ENCODE peak calls at places on chromosomes 3 and 15, in seven cellular contexts. One of them, this sample, is unnamed.

GRCh38 chr3:179760944-179761343 is 108.1 kb downstream of the USP13 start:
- DNase-seq in NCI-H2081: no peak
- DNase-seq in activated T-helper 9 cell treated with anti-CD3 and anti-CD28 coated beads, Interleukin-2, amount 50 U/mL, for 16 hours: no peak
- DNase-seq in left lobe of liver: no peak
- DNase-seq in activated CD4-positive, CD25-positive, alpha-beta regulatory T cell: no peak
- DNase-seq in left ventricle myocardium inferior: no peak
- DNase-seq in GM04504: no peak
- DNase-seq in this sample: no peak

GRCh38 chr3:50267280-50267913 is 1.6 kb upstream of the SEMA3B start:
- DNase-seq in NCI-H2081: no peak
- DNase-seq in activated T-helper 9 cell treated with anti-CD3 and anti-CD28 coated beads, Interleukin-2, amount 50 U/mL, for 16 hours: no peak
- DNase-seq in left lobe of liver: peak
- DNase-seq in activated CD4-positive, CD25-positive, alpha-beta regulatory T cell: no peak
- DNase-seq in GM04504: no peak
- DNase-seq in left ventricle myocardium inferior: peak
- DNase-seq in this sample: peak

GRCh38 chr3:184261270-184262165 is at the start of gene CAMK2N2:
- DNase-seq in NCI-H2081: peak
- DNase-seq in GM04504: no peak
- DNase-seq in activated T-helper 9 cell treated with anti-CD3 and anti-CD28 coated beads, Interleukin-2, amount 50 U/mL, for 16 hours: peak
- DNase-seq in left ventricle myocardium inferior: peak
- DNase-seq in left lobe of liver: peak
- DNase-seq in activated CD4-positive, CD25-positive, alpha-beta regulatory T cell: no peak
- DNase-seq in this sample: peak

GRCh38 chr15:66770518-66771350 is 68.7 kb downstream of the SMAD6 start:
- DNase-seq in NCI-H2081: no peak
- DNase-seq in activated CD4-positive, CD25-positive, alpha-beta regulatory T cell: no peak
- DNase-seq in activated T-helper 9 cell treated with anti-CD3 and anti-CD28 coated beads, Interleukin-2, amount 50 U/mL, for 16 hours: no peak
- DNase-seq in GM04504: no peak
- DNase-seq in left lobe of liver: no peak
- DNase-seq in left ventricle myocardium inferior: no peak
- DNase-seq in this sample: no peak

GRCh38 chr15:82312611-82313349 is 36.5 kb downstream of the GOLGA6L10 start:
- DNase-seq in GM04504: peak
- DNase-seq in activated T-helper 9 cell treated with anti-CD3 and anti-CD28 coated beads, Interleukin-2, amount 50 U/mL, for 16 hours: no peak
- DNase-seq in activated CD4-positive, CD25-positive, alpha-beta regulatory T cell: no peak
- DNase-seq in left ventricle myocardium inferior: no peak
- DNase-seq in NCI-H2081: no peak
- DNase-seq in left lobe of liver: peak
- DNase-seq in this sample: no peak

GRCh38 chr3:147361671-147362420 is 44.5 kb downstream of the ZIC4 start:
- DNase-seq in NCI-H2081: no peak
- DNase-seq in activated T-helper 9 cell treated with anti-CD3 and anti-CD28 coated beads, Interleukin-2, amount 50 U/mL, for 16 hours: no peak
- DNase-seq in left ventricle myocardium inferior: no peak
- DNase-seq in activated CD4-positive, CD25-positive, alpha-beta regulatory T cell: peak
- DNase-seq in GM04504: no peak
- DNase-seq in left lobe of liver: no peak
- DNase-seq in this sample: peak

GRCh38 chr15:39584662-39585393 is 3.9 kb downstream of the THBS1 start:
- DNase-seq in activated T-helper 9 cell treated with anti-CD3 and anti-CD28 coated beads, Interleukin-2, amount 50 U/mL, for 16 hours: no peak
- DNase-seq in activated CD4-positive, CD25-positive, alpha-beta regulatory T cell: no peak
- DNase-seq in left ventricle myocardium inferior: no peak
- DNase-seq in NCI-H2081: no peak
- DNase-seq in left lobe of liver: no peak
- DNase-seq in GM04504: peak
- DNase-seq in this sample: no peak

GRCh38 chr3:123341871-123342630 is 106.8 kb downstream of the ADCY5 start:
- DNase-seq in activated CD4-positive, CD25-positive, alpha-beta regulatory T cell: no peak
- DNase-seq in left ventricle myocardium inferior: peak
- DNase-seq in left lobe of liver: no peak
- DNase-seq in activated T-helper 9 cell treated with anti-CD3 and anti-CD28 coated beads, Interleukin-2, amount 50 U/mL, for 16 hours: no peak
- DNase-seq in NCI-H2081: no peak
- DNase-seq in GM04504: no peak
- DNase-seq in this sample: no peak

GRCh38 chr3:155110021-155110420 is 29.9 kb downstream of the MME start:
- DNase-seq in activated T-helper 9 cell treated with anti-CD3 and anti-CD28 coated beads, Interleukin-2, amount 50 U/mL, for 16 hours: no peak
- DNase-seq in left lobe of liver: no peak
- DNase-seq in activated CD4-positive, CD25-positive, alpha-beta regulatory T cell: no peak
- DNase-seq in NCI-H2081: no peak
- DNase-seq in GM04504: no peak
- DNase-seq in left ventricle myocardium inferior: no peak
- DNase-seq in this sample: no peak

GRCh38 chr3:140736863-140737460 is 59.1 kb downstream of the TRIM42 start:
- DNase-seq in activated T-helper 9 cell treated with anti-CD3 and anti-CD28 coated beads, Interleukin-2, amount 50 U/mL, for 16 hours: no peak
- DNase-seq in left lobe of liver: peak
- DNase-seq in NCI-H2081: peak
- DNase-seq in GM04504: no peak
- DNase-seq in left ventricle myocardium inferior: peak
- DNase-seq in activated CD4-positive, CD25-positive, alpha-beta regulatory T cell: no peak
- DNase-seq in this sample: peak

GRCh38 chr3:159126261-159127020 is 324.6 kb downstream of the MFSD1 start:
- DNase-seq in GM04504: peak
- DNase-seq in NCI-H2081: no peak
- DNase-seq in left lobe of liver: no peak
- DNase-seq in left ventricle myocardium inferior: no peak
- DNase-seq in activated CD4-positive, CD25-positive, alpha-beta regulatory T cell: no peak
- DNase-seq in activated T-helper 9 cell treated with anti-CD3 and anti-CD28 coated beads, Interleukin-2, amount 50 U/mL, for 16 hours: no peak
- DNase-seq in this sample: no peak

GRCh38 chr3:146184616-146185015 is 23.6 kb upstream of the PLOD2 start:
- DNase-seq in activated CD4-positive, CD25-positive, alpha-beta regulatory T cell: no peak
- DNase-seq in left lobe of liver: no peak
- DNase-seq in left ventricle myocardium inferior: no peak
- DNase-seq in GM04504: no peak
- DNase-seq in activated T-helper 9 cell treated with anti-CD3 and anti-CD28 coated beads, Interleukin-2, amount 50 U/mL, for 16 hours: no peak
- DNase-seq in NCI-H2081: no peak
- DNase-seq in this sample: no peak

GRCh38 chr15:72824781-72825180 is 41.2 kb upstream of the ADPGK start:
- DNase-seq in activated T-helper 9 cell treated with anti-CD3 and anti-CD28 coated beads, Interleukin-2, amount 50 U/mL, for 16 hours: no peak
- DNase-seq in NCI-H2081: no peak
- DNase-seq in activated CD4-positive, CD25-positive, alpha-beta regulatory T cell: no peak
- DNase-seq in left lobe of liver: peak
- DNase-seq in left ventricle myocardium inferior: no peak
- DNase-seq in GM04504: no peak
- DNase-seq in this sample: no peak

GRCh38 chr3:157311633-157312365 is 124.9 kb upstream of the PTX3 start:
- DNase-seq in GM04504: peak
- DNase-seq in activated T-helper 9 cell treated with anti-CD3 and anti-CD28 coated beads, Interleukin-2, amount 50 U/mL, for 16 hours: no peak
- DNase-seq in NCI-H2081: no peak
- DNase-seq in left lobe of liver: no peak
- DNase-seq in left ventricle myocardium inferior: no peak
- DNase-seq in activated CD4-positive, CD25-positive, alpha-beta regulatory T cell: no peak
- DNase-seq in this sample: peak

GRCh38 chr3:176919836-176920760 is 277.2 kb downstream of the TBL1XR1 start:
- DNase-seq in activated T-helper 9 cell treated with anti-CD3 and anti-CD28 coated beads, Interleukin-2, amount 50 U/mL, for 16 hours: no peak
- DNase-seq in GM04504: no peak
- DNase-seq in left ventricle myocardium inferior: no peak
- DNase-seq in NCI-H2081: peak
- DNase-seq in left lobe of liver: no peak
- DNase-seq in activated CD4-positive, CD25-positive, alpha-beta regulatory T cell: no peak
- DNase-seq in this sample: peak

GRCh38 chr15:78828930-78829329 is 17.7 kb upstream of the ADAMTS7 start:
- DNase-seq in left ventricle myocardium inferior: no peak
- DNase-seq in activated CD4-positive, CD25-positive, alpha-beta regulatory T cell: no peak
- DNase-seq in activated T-helper 9 cell treated with anti-CD3 and anti-CD28 coated beads, Interleukin-2, amount 50 U/mL, for 16 hours: no peak
- DNase-seq in left lobe of liver: no peak
- DNase-seq in GM04504: no peak
- DNase-seq in NCI-H2081: no peak
- DNase-seq in this sample: no peak

GRCh38 chr3:37086918-37087317 is 87.5 kb downstream of the LRRFIP2 start:
- DNase-seq in NCI-H2081: no peak
- DNase-seq in left ventricle myocardium inferior: no peak
- DNase-seq in left lobe of liver: no peak
- DNase-seq in activated CD4-positive, CD25-positive, alpha-beta regulatory T cell: no peak
- DNase-seq in activated T-helper 9 cell treated with anti-CD3 and anti-CD28 coated beads, Interleukin-2, amount 50 U/mL, for 16 hours: no peak
- DNase-seq in GM04504: no peak
- DNase-seq in this sample: no peak

GRCh38 chr3:149086232-149086988 is at the start of gene HLTF:
- DNase-seq in NCI-H2081: peak
- DNase-seq in left lobe of liver: peak
- DNase-seq in activated T-helper 9 cell treated with anti-CD3 and anti-CD28 coated beads, Interleukin-2, amount 50 U/mL, for 16 hours: peak
- DNase-seq in activated CD4-positive, CD25-positive, alpha-beta regulatory T cell: peak
- DNase-seq in left ventricle myocardium inferior: peak
- DNase-seq in GM04504: peak
- DNase-seq in this sample: peak

GRCh38 chr3:112557980-112558379 is 3.8 kb downstream of the ATG3 start:
- DNase-seq in NCI-H2081: no peak
- DNase-seq in activated T-helper 9 cell treated with anti-CD3 and anti-CD28 coated beads, Interleukin-2, amount 50 U/mL, for 16 hours: no peak
- DNase-seq in activated CD4-positive, CD25-positive, alpha-beta regulatory T cell: no peak
- DNase-seq in left lobe of liver: no peak
- DNase-seq in left ventricle myocardium inferior: no peak
- DNase-seq in GM04504: no peak
- DNase-seq in this sample: no peak

GRCh38 chr3:33791477-33792166 is 6.8 kb upstream of the PDCD6IP start:
- DNase-seq in NCI-H2081: no peak
- DNase-seq in activated T-helper 9 cell treated with anti-CD3 and anti-CD28 coated beads, Interleukin-2, amount 50 U/mL, for 16 hours: no peak
- DNase-seq in left ventricle myocardium inferior: no peak
- DNase-seq in GM04504: no peak
- DNase-seq in activated CD4-positive, CD25-positive, alpha-beta regulatory T cell: no peak
- DNase-seq in left lobe of liver: no peak
- DNase-seq in this sample: no peak

GRCh38 chr3:122295286-122295685 is 29.8 kb upstream of the CSTA start:
- DNase-seq in GM04504: no peak
- DNase-seq in left lobe of liver: no peak
- DNase-seq in NCI-H2081: no peak
- DNase-seq in left ventricle myocardium inferior: no peak
- DNase-seq in activated CD4-positive, CD25-positive, alpha-beta regulatory T cell: no peak
- DNase-seq in activated T-helper 9 cell treated with anti-CD3 and anti-CD28 coated beads, Interleukin-2, amount 50 U/mL, for 16 hours: no peak
- DNase-seq in this sample: no peak

GRCh38 chr15:92151741-92152140 is 241.9 kb upstream of the ST8SIA2 start:
- DNase-seq in left lobe of liver: no peak
- DNase-seq in activated CD4-positive, CD25-positive, alpha-beta regulatory T cell: no peak
- DNase-seq in NCI-H2081: no peak
- DNase-seq in left ventricle myocardium inferior: no peak
- DNase-seq in GM04504: no peak
- DNase-seq in activated T-helper 9 cell treated with anti-CD3 and anti-CD28 coated beads, Interleukin-2, amount 50 U/mL, for 16 hours: no peak
- DNase-seq in this sample: no peak

GRCh38 chr3:184250167-184250828 is 826 bp downstream of the EEF1AKMT4 start:
- DNase-seq in activated CD4-positive, CD25-positive, alpha-beta regulatory T cell: peak
- DNase-seq in left ventricle myocardium inferior: peak
- DNase-seq in left lobe of liver: peak
- DNase-seq in GM04504: peak
- DNase-seq in activated T-helper 9 cell treated with anti-CD3 and anti-CD28 coated beads, Interleukin-2, amount 50 U/mL, for 16 hours: peak
- DNase-seq in NCI-H2081: peak
- DNase-seq in this sample: peak

GRCh38 chr15:52653451-52653964 is 25.7 kb downstream of the ATOSA start:
- DNase-seq in activated T-helper 9 cell treated with anti-CD3 and anti-CD28 coated beads, Interleukin-2, amount 50 U/mL, for 16 hours: no peak
- DNase-seq in NCI-H2081: no peak
- DNase-seq in left lobe of liver: no peak
- DNase-seq in activated CD4-positive, CD25-positive, alpha-beta regulatory T cell: no peak
- DNase-seq in left ventricle myocardium inferior: no peak
- DNase-seq in GM04504: peak
- DNase-seq in this sample: peak

GRCh38 chr3:37024820-37025405 is 31.6 kb downstream of the MLH1 start:
- DNase-seq in GM04504: no peak
- DNase-seq in activated CD4-positive, CD25-positive, alpha-beta regulatory T cell: no peak
- DNase-seq in left lobe of liver: no peak
- DNase-seq in activated T-helper 9 cell treated with anti-CD3 and anti-CD28 coated beads, Interleukin-2, amount 50 U/mL, for 16 hours: no peak
- DNase-seq in NCI-H2081: no peak
- DNase-seq in left ventricle myocardium inferior: no peak
- DNase-seq in this sample: no peak

GRCh38 chr3:79885407-79885806 is 117.6 kb upstream of the ROBO1 start:
- DNase-seq in GM04504: no peak
- DNase-seq in left ventricle myocardium inferior: no peak
- DNase-seq in activated T-helper 9 cell treated with anti-CD3 and anti-CD28 coated beads, Interleukin-2, amount 50 U/mL, for 16 hours: no peak
- DNase-seq in left lobe of liver: no peak
- DNase-seq in activated CD4-positive, CD25-positive, alpha-beta regulatory T cell: no peak
- DNase-seq in NCI-H2081: no peak
- DNase-seq in this sample: no peak

GRCh38 chr15:52011711-52012144 is 7.3 kb upstream of the MAPK6 start:
- DNase-seq in left ventricle myocardium inferior: no peak
- DNase-seq in activated T-helper 9 cell treated with anti-CD3 and anti-CD28 coated beads, Interleukin-2, amount 50 U/mL, for 16 hours: no peak
- DNase-seq in left lobe of liver: no peak
- DNase-seq in NCI-H2081: peak
- DNase-seq in GM04504: no peak
- DNase-seq in activated CD4-positive, CD25-positive, alpha-beta regulatory T cell: no peak
- DNase-seq in this sample: no peak

GRCh38 chr3:159907828-159908227 is 80.8 kb upstream of the IL12A start:
- DNase-seq in NCI-H2081: no peak
- DNase-seq in GM04504: no peak
- DNase-seq in activated CD4-positive, CD25-positive, alpha-beta regulatory T cell: no peak
- DNase-seq in activated T-helper 9 cell treated with anti-CD3 and anti-CD28 coated beads, Interleukin-2, amount 50 U/mL, for 16 hours: no peak
- DNase-seq in left lobe of liver: no peak
- DNase-seq in left ventricle myocardium inferior: no peak
- DNase-seq in this sample: no peak

GRCh38 chr15:88658972-88659931 is 20.4 kb downstream of the ISG20 start:
- DNase-seq in GM04504: no peak
- DNase-seq in activated CD4-positive, CD25-positive, alpha-beta regulatory T cell: no peak
- DNase-seq in activated T-helper 9 cell treated with anti-CD3 and anti-CD28 coated beads, Interleukin-2, amount 50 U/mL, for 16 hours: no peak
- DNase-seq in left ventricle myocardium inferior: no peak
- DNase-seq in left lobe of liver: no peak
- DNase-seq in NCI-H2081: no peak
- DNase-seq in this sample: peak

GRCh38 chr15:98743177-98743576 is 94.8 kb downstream of the IGF1R start:
- DNase-seq in activated T-helper 9 cell treated with anti-CD3 and anti-CD28 coated beads, Interleukin-2, amount 50 U/mL, for 16 hours: no peak
- DNase-seq in NCI-H2081: no peak
- DNase-seq in left ventricle myocardium inferior: no peak
- DNase-seq in GM04504: no peak
- DNase-seq in activated CD4-positive, CD25-positive, alpha-beta regulatory T cell: no peak
- DNase-seq in left lobe of liver: no peak
- DNase-seq in this sample: no peak

GRCh38 chr3:13223574-13224237 is 150.5 kb upstream of the IQSEC1 start:
- DNase-seq in left lobe of liver: peak
- DNase-seq in left ventricle myocardium inferior: peak
- DNase-seq in activated CD4-positive, CD25-positive, alpha-beta regulatory T cell: no peak
- DNase-seq in activated T-helper 9 cell treated with anti-CD3 and anti-CD28 coated beads, Interleukin-2, amount 50 U/mL, for 16 hours: no peak
- DNase-seq in GM04504: no peak
- DNase-seq in NCI-H2081: no peak
- DNase-seq in this sample: no peak

GRCh38 chr3:195863121-195864061 is 45.0 kb downstream of the TNK2 start:
- DNase-seq in activated CD4-positive, CD25-positive, alpha-beta regulatory T cell: peak
- DNase-seq in activated T-helper 9 cell treated with anti-CD3 and anti-CD28 coated beads, Interleukin-2, amount 50 U/mL, for 16 hours: peak
- DNase-seq in left ventricle myocardium inferior: peak
- DNase-seq in GM04504: peak
- DNase-seq in NCI-H2081: no peak
- DNase-seq in left lobe of liver: peak
- DNase-seq in this sample: peak

GRCh38 chr15:67922971-67923646 is 83.3 kb upstream of the RNU6-1 start:
- DNase-seq in activated CD4-positive, CD25-positive, alpha-beta regulatory T cell: no peak
- DNase-seq in NCI-H2081: peak
- DNase-seq in left lobe of liver: no peak
- DNase-seq in GM04504: no peak
- DNase-seq in left ventricle myocardium inferior: no peak
- DNase-seq in activated T-helper 9 cell treated with anti-CD3 and anti-CD28 coated beads, Interleukin-2, amount 50 U/mL, for 16 hours: no peak
- DNase-seq in this sample: no peak

GRCh38 chr3:69983546-69984265 is 15.8 kb upstream of the SAMMSON start:
- DNase-seq in GM04504: no peak
- DNase-seq in left ventricle myocardium inferior: no peak
- DNase-seq in activated T-helper 9 cell treated with anti-CD3 and anti-CD28 coated beads, Interleukin-2, amount 50 U/mL, for 16 hours: no peak
- DNase-seq in NCI-H2081: no peak
- DNase-seq in activated CD4-positive, CD25-positive, alpha-beta regulatory T cell: no peak
- DNase-seq in left lobe of liver: no peak
- DNase-seq in this sample: no peak

GRCh38 chr3:168134931-168135330 is 39.2 kb upstream of the GOLIM4 start:
- DNase-seq in activated CD4-positive, CD25-positive, alpha-beta regulatory T cell: no peak
- DNase-seq in left lobe of liver: no peak
- DNase-seq in activated T-helper 9 cell treated with anti-CD3 and anti-CD28 coated beads, Interleukin-2, amount 50 U/mL, for 16 hours: no peak
- DNase-seq in left ventricle myocardium inferior: no peak
- DNase-seq in GM04504: no peak
- DNase-seq in NCI-H2081: no peak
- DNase-seq in this sample: no peak

GRCh38 chr3:72105306-72105705 is 320.4 kb upstream of the PROK2 start:
- DNase-seq in activated CD4-positive, CD25-positive, alpha-beta regulatory T cell: no peak
- DNase-seq in NCI-H2081: no peak
- DNase-seq in left ventricle myocardium inferior: no peak
- DNase-seq in left lobe of liver: no peak
- DNase-seq in activated T-helper 9 cell treated with anti-CD3 and anti-CD28 coated beads, Interleukin-2, amount 50 U/mL, for 16 hours: no peak
- DNase-seq in GM04504: no peak
- DNase-seq in this sample: no peak